ENCODE peak calls at places on chromosomes 5 and 9, in seven cellular contexts. A is PC-9, T is AG09309, X is pancreas, G is A549, S is astrocyte of the cerebellum, Y is adipocyte. W is an unnamed sample.

GRCh38 chr9:26292943-26293342 is 599.7 kb downstream of the CAAP1 start:
- DNase-seq in G (peak; percentile 12), X (no peak), A (peak; percentile 46), S (peak; percentile 38), T (peak; percentile 24), Y (peak; percentile 57), W (peak; percentile 40)

GRCh38 chr5:3339092-3339797 is 256.4 kb upstream of the IRX1 start:
- DNase-seq in S (no peak), T (no peak), X (no peak), A (no peak), Y (no peak), G (no peak), W (no peak)

GRCh38 chr5:598564-598890 is 13.6 kb upstream of the CEP72 start:
- DNase-seq in Y (no peak), T (no peak), A (no peak), S (no peak), X (no peak), G (no peak), W (no peak)

GRCh38 chr9:109158656-109159055 is 8.4 kb downstream of the FRRS1L start:
- DNase-seq in A (no peak), Y (peak; percentile 44), X (no peak), T (no peak), S (no peak), G (no peak), W (no peak)

GRCh38 chr5:73540192-73540591 is 25.2 kb downstream of the ANKRA2 start:
- DNase-seq in G (no peak), X (no peak), T (no peak), S (no peak), Y (peak; percentile 22), A (peak; percentile 50), W (peak; percentile 34)

GRCh38 chr9:79166005-79166404 is 405.8 kb upstream of the TLE4 start:
- DNase-seq in A (no peak), Y (peak; percentile 76), G (no peak), S (no peak), X (no peak), T (peak; percentile 39), W (peak; percentile 59)

GRCh38 chr5:172187118-172188032 is 649 bp downstream of the STK10 start:
- DNase-seq in Y (peak; percentile 89), T (no peak), S (peak; percentile 27), G (peak; percentile 79), A (peak; percentile 74), X (peak; percentile 63), W (no peak)

GRCh38 chr5:85293139-85293785 is 908.6 kb upstream of the EDIL3 start:
- DNase-seq in Y (no peak), T (no peak), A (no peak), G (no peak), S (no peak), X (peak; percentile 31), W (no peak)

GRCh38 chr9:95406114-95406513 is 88.6 kb upstream of the FANCC start:
- DNase-seq in A (no peak), G (no peak), Y (peak; percentile 96), X (no peak), S (no peak), T (peak; percentile 54), W (peak; percentile 45)

GRCh38 chr9:126482361-126483044 is 131.2 kb upstream of the LMX1B start:
- DNase-seq in A (no peak), Y (peak; percentile 79), G (no peak), T (peak; percentile 54), X (no peak), S (peak; percentile 83), W (peak; percentile 41)

GRCh38 chr9:15977438-15977837 is 424.6 kb downstream of the CCDC171 start:
- DNase-seq in T (no peak), S (no peak), G (no peak), X (no peak), Y (no peak), A (no peak), W (no peak)

GRCh38 chr5:100853582-100853981 is 49.5 kb downstream of the ST8SIA4 start:
- DNase-seq in S (no peak), A (no peak), Y (no peak), G (no peak), X (no peak), T (no peak), W (no peak)

GRCh38 chr9:110745656-110746055 is 77.1 kb downstream of the MUSK start:
- DNase-seq in Y (peak; percentile 45), A (peak; percentile 41), S (no peak), T (no peak), G (no peak), X (no peak), W (no peak)

GRCh38 chr9:94065535-94065961 is 18.7 kb upstream of the PTPDC1 start:
- DNase-seq in Y (peak; percentile 90), T (peak; percentile 67), G (peak; percentile 34), X (peak; percentile 65), S (peak; percentile 91), A (peak; percentile 63), W (peak; percentile 59)

GRCh38 chr9:27336829-27337228 is 39.9 kb upstream of the EQTN start:
- DNase-seq in X (no peak), G (no peak), A (no peak), Y (no peak), T (no peak), S (no peak), W (no peak)

GRCh38 chr5:151781201-151781600 is 9.4 kb downstream of the G3BP1 start:
- DNase-seq in G (no peak), X (no peak), S (no peak), T (no peak), Y (no peak), A (no peak), W (no peak)

GRCh38 chr9:68763104-68763503 is 58.1 kb downstream of the PIP5K1B start:
- DNase-seq in A (no peak), X (no peak), T (no peak), Y (no peak), S (no peak), G (no peak), W (no peak)

GRCh38 chr5:25241981-25242380 is 597.2 kb upstream of the CDH10 start:
- DNase-seq in X (no peak), S (no peak), G (no peak), T (no peak), Y (no peak), A (no peak), W (no peak)

GRCh38 chr5:171534009-171534895 is 114.8 kb downstream of the FGF18 start:
- DNase-seq in X (no peak), Y (no peak), G (no peak), A (peak; percentile 70), T (no peak), S (no peak), W (no peak)

GRCh38 chr5:166499452-166500240 is 1791.8 kb upstream of the WWC1 start:
- DNase-seq in Y (no peak), X (no peak), S (peak; percentile 19), A (no peak), G (no peak), T (no peak), W (no peak)

GRCh38 chr9:35829764-35830096 is 702 bp downstream of the TMEM8B start:
- DNase-seq in X (no peak), G (no peak), Y (no peak), A (no peak), T (no peak), S (no peak), W (no peak)
- H3K4me3 ChIP-seq in X (peak overlapping the region; percentile 81), G (peak overlapping the region; percentile 80), Y (peak overlapping the region; percentile 90), A (peak overlapping the region; percentile 71), T (peak overlapping the region; percentile 75), S (peak overlapping the region; percentile 63), W (peak overlapping the region; percentile 61)

GRCh38 chr5:123037104-123037418 is 536 bp upstream of the PPIC start:
- DNase-seq in X (no peak), T (no peak), Y (no peak), G (no peak), A (no peak), S (peak; percentile 0), W (no peak)

GRCh38 chr5:123036391-123037103 is at the start of gene PPIC:
- DNase-seq in G (peak; percentile 91), A (peak; percentile 90), X (peak; percentile 91), Y (peak; percentile 91), S (peak; percentile 33), T (peak; percentile 35), W (no peak)

GRCh38 chr5:123033157-123033671 is 3.3 kb downstream of the PPIC start:
- DNase-seq in G (no peak), X (no peak), S (no peak), T (no peak), Y (no peak), A (no peak), W (no peak)

GRCh38 chr5:123035950-123036390 is 555 bp downstream of the PPIC start:
- DNase-seq in A (peak; percentile 49), T (no peak), G (peak; percentile 59), S (peak; percentile 5), Y (peak; percentile 82), X (peak; percentile 61), W (no peak)

DNA sequence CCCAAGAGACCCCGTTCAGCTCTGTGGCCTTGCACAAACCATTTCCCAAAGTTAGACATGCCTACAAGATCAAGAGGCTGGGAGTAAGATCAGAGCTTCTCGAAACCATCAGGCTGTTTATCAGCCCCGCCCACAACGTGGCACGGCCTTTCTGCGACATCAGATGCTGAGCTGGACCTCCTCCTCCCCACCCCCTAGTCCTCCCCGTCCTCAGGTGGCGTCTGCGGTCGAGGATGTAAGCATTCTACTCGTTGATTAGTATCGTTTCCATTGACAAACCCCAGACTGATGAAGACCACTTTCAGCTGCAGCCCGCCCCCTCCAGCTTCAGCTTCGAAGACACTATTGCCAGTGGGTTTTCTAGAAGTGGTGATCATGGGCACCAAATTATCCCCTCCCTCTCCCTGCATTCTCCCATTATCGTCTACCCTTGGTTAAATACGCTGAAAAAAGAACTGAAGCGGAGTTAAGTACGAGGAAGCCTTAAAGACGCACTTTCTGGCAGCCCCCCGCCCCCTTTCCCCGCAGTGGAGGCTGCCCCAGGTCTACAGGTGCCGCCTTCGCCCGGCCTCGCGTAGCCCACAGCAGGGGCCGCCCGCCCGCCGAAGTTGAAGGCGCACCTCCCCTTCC is 1.1 kb downstream of the PPIC start:
- DNase-seq in S (peak; percentile 1), G (peak; percentile 90), X (peak; percentile 46), T (no peak), A (peak; percentile 60), Y (peak; percentile 61), W (no peak)
- H3K4me3 ChIP-seq in S (peak overlapping the region; percentile 68), G (peak overlapping the region; percentile 73), X (peak overlapping the region; percentile 84), T (peak overlapping the region; percentile 86), A (peak overlapping the region; percentile 98), Y (peak overlapping the region; percentile 92), W (peak overlapping the region; percentile 84)

GRCh38 chr9:17906841-17907779 is 328.2 kb downstream of the SH3GL2 start:
- DNase-seq in G (no peak), S (no peak), T (no peak), Y (peak; percentile 8), X (no peak), A (no peak), W (no peak)
- H3K4me3 ChIP-seq in G (no peak overlapping the region), S (no peak overlapping the region), T (no peak overlapping the region), Y (peak overlapping the region; percentile 56), X (peak overlapping the region; percentile 31), A (no peak overlapping the region), W (no peak overlapping the region)

DNA sequence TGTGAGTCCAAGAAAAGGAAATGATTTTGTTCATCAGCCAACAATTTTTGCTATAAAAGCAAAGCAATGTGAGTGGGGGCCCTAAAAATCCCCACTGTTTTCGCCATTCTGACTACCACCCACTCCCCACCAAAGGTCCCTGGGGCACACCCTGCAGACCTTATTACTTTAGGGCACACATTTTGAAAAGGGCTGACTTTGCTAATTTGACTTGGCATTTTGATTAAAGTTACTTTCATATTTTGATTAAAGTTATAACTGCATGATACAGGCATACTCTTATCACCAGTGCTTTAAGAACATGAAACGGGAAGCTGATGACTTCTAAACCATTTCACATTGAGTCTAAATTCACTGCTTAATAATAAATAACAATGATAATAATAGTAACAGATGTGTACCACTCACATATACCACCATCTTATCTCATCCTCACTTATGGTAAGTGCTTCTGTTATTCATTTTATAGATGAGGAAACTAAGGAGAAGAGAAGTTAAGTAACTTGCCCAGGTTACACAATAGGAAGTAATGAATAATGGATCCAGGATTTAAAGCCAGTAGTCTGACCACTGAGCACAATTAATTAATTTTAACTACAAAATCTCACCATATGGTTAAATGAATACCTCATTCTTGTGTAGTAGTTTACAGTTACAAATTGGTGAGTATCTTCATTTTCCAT is 25.4 kb upstream of the NR3C1 start:
- DNase-seq in X (no peak), Y (no peak), G (no peak), T (no peak), S (no peak), A (no peak), W (no peak)
- H3K4me3 ChIP-seq in X (no peak overlapping the region), Y (no peak overlapping the region), G (no peak overlapping the region), T (no peak overlapping the region), S (no peak overlapping the region), A (no peak overlapping the region), W (no peak overlapping the region)